ENCODE peak calls at places on chromosomes 4 and X, in four cellular contexts. L is RCC 7860; J is stimulated activated CD4-positive, alpha-beta T cell treated with anti-CD3 and anti-CD28 coated beads, Interleukin-15, amount 100 ng/mL, for 1 hour; K is occipital lobe. N is an unnamed sample.
A peak's percentile ranks its signal among the peaks of the same experiment; 100 is the strongest.

GRCh38 chr4:101689220-101689619 is 101.3 kb upstream of the BANK1 start:
- DNase-seq in K (no peak), L (no peak), J (no peak), N (no peak)

GRCh38 chr4:138981930-138982390 is 33.6 kb upstream of the NOCT start:
- DNase-seq in L (no peak), K (no peak), J (no peak), N (no peak)

GRCh38 chr4:144480068-144480467 is 165.9 kb upstream of the HHIP start:
- DNase-seq in J (no peak), K (no peak), L (no peak), N (no peak)

GRCh38 chrX:46673596-46673995 is 85.3 kb downstream of the SLC9A7 start:
- DNase-seq in J (no peak), L (no peak), K (no peak), N (no peak)

GRCh38 chrX:44305921-44306320 is 37.6 kb downstream of the EFHC2 start:
- DNase-seq in K (no peak), J (no peak), L (no peak), N (no peak)

GRCh38 chr4:182126096-182126495 is 117.1 kb upstream of the TENM3 start:
- DNase-seq in K (no peak), L (no peak), J (no peak), N (no peak)

GRCh38 chr4:37976991-37977470 is 16.8 kb downstream of the PTTG2 start:
- DNase-seq in J (peak; percentile 56), K (peak; percentile 25), L (peak; percentile 59), N (peak; percentile 7)

GRCh38 chr4:107718351-107718965 is 1.6 kb downstream of the PAPSS1 start:
- DNase-seq in J (no peak), K (no peak), L (no peak), N (no peak)

GRCh38 chrX:55816023-55816422 is 98.5 kb downstream of the RRAGB start:
- DNase-seq in L (no peak), J (no peak), K (no peak), N (no peak)

GRCh38 chrX:150219374-150220185 is 143.5 kb upstream of the MAMLD1 start:
- DNase-seq in K (no peak), L (peak; percentile 93), J (no peak), N (peak; percentile 7)